ENCODE peak calls at places on chromosomes 1 and 21, in four cellular contexts. O, C, D and G are unnamed samples.

GRCh38 chr1:8649027-8649426 is 168.4 kb downstream of the RERE start:
- DNase-seq in C (no peak), O (no peak), D (no peak), G (no peak)

GRCh38 chr1:14366361-14367018 is 232.0 kb upstream of the KAZN start:
- DNase-seq in D (no peak), O (peak), C (no peak), G (no peak)

GRCh38 chr1:56819393-56819899 is at the start of gene FYB2:
- DNase-seq in C (no peak), D (no peak), O (peak), G (no peak)

GRCh38 chr21:37458669-37459276 is 92.2 kb downstream of the DYRK1A start:
- DNase-seq in O (no peak), C (no peak), D (no peak), G (no peak)

GRCh38 chr1:74729741-74730478 is 2.9 kb downstream of the CRYZ start:
- DNase-seq in C (no peak), D (peak), O (peak), G (no peak)

GRCh38 chr1:41616563-41616962 is 132.1 kb upstream of the EDN2 start:
- DNase-seq in C (no peak), D (no peak), O (no peak), G (no peak)

GRCh38 chr1:198776602-198777029 is 137.8 kb downstream of the PTPRC start:
- DNase-seq in O (no peak), C (peak), D (no peak), G (no peak)

GRCh38 chr1:19260211-19261138 is 8.9 kb downstream of the MRTO4 start:
- DNase-seq in C (no peak), O (peak), D (no peak), G (no peak)

GRCh38 chr1:175013445-175013844 is 9.8 kb downstream of the MRPS14 start:
- DNase-seq in D (no peak), O (no peak), C (no peak), G (no peak)